ENCODE peak calls at places on chromosome 15, in seven cellular contexts. R is stomach; O is astrocyte; J is SJSA1; V is H9; M is thoracic aorta; I is naive thymus-derived CD4-positive, alpha-beta T cell. T is an unnamed sample. For H3K4me1, the result is how much of the 10 kb centered on the place peaks cover.

GRCh38 chr15:37900286-37901221 is 33.9 kb upstream of the TMCO5A start:
- DNase-seq in R (no peak), O (peak), J (peak), V (no peak), M (no peak), I (no peak), T (no peak)

GRCh38 chr15:84681822-84682221 is 23.8 kb upstream of the NMB start:
- DNase-seq in R (no peak), O (peak), J (no peak), V (no peak), M (no peak), I (no peak), T (no peak)

GRCh38 chr15:89998141-89998661 is 2.9 kb upstream of the ZNF710 start:
- DNase-seq in R (no peak), O (peak), J (peak), V (no peak), M (no peak), I (no peak), T (peak)

GRCh38 chr15:43410572-43411214 is 39.8 kb downstream of the TUBGCP4 start:
- DNase-seq in R (no peak), O (peak), J (no peak), V (no peak), M (no peak), I (no peak), T (no peak)

GRCh38 chr15:58864602-58865419 is 68.7 kb downstream of the SLTM start:
- DNase-seq in R (peak), O (no peak), J (no peak), V (peak), M (no peak), I (no peak), T (peak)

GRCh38 chr15:90708516-90708915 is 8.6 kb upstream of the BLM start:
- DNase-seq in R (no peak), O (no peak), J (no peak), V (no peak), M (no peak), I (no peak), T (no peak)

GRCh38 chr15:58551764-58552504 is 120.1 kb downstream of the LIPC start:
- DNase-seq in R (peak), O (peak), J (no peak), V (no peak), M (no peak), I (no peak), T (no peak)

GRCh38 chr15:34114739-34115138 is 12.9 kb downstream of the PGBD4 start:
- DNase-seq in R (no peak), O (no peak), J (no peak), V (no peak), M (no peak), I (no peak), T (no peak)

GRCh38 chr15:71629147-71629760 is 181.1 kb upstream of the NR2E3 start:
- DNase-seq in R (no peak), O (no peak), J (no peak), V (peak), M (no peak), I (no peak), T (no peak)

GRCh38 chr15:90873998-90874605 is 5.7 kb downstream of the FURIN start:
- DNase-seq in R (peak), O (no peak), J (no peak), V (peak), M (no peak), I (no peak), T (peak)

GRCh38 chr15:99508807-99509311 is 56.9 kb upstream of the MEF2A start:
- DNase-seq in R (no peak), O (no peak), J (no peak), V (no peak), M (no peak), I (no peak), T (no peak)
- H3K4me1 ChIP-seq in R (under half), O (under half), J (under half), V (under half), M (under half), I (under half), T (under half)

GRCh38 chr15:99121691-99122410 is 17.0 kb downstream of the SYNM start:
- DNase-seq in R (no peak), O (no peak), J (no peak), V (no peak), M (no peak), I (no peak), T (no peak)

GRCh38 chr15:99122831-99123705 is 18.2 kb downstream of the SYNM start:
- DNase-seq in R (no peak), O (no peak), J (no peak), V (no peak), M (no peak), I (no peak), T (no peak)

GRCh38 chr15:99118801-99119546 is 14.1 kb downstream of the SYNM start:
- DNase-seq in R (no peak), O (no peak), J (no peak), V (no peak), M (no peak), I (no peak), T (no peak)

GRCh38 chr15:99120050-99120777 is 15.3 kb downstream of the SYNM start:
- DNase-seq in R (no peak), O (no peak), J (no peak), V (no peak), M (no peak), I (no peak), T (no peak)

GRCh38 chr15:99121207-99121606 is 16.3 kb downstream of the SYNM start:
- DNase-seq in R (no peak), O (no peak), J (no peak), V (no peak), M (no peak), I (no peak), T (no peak)
- H3K4me1 ChIP-seq in R (half or more), O (under half), J (under half), V (under half), M (under half), I (under half), T (under half)

GRCh38 chr15:48456126-48456525 is 124.9 kb downstream of the DUT start:
- DNase-seq in R (no peak), O (no peak), J (no peak), V (no peak), M (no peak), I (no peak), T (no peak)

GRCh38 chr15:48463366-48463880 is 132.2 kb downstream of the DUT start:
- DNase-seq in R (no peak), O (no peak), J (no peak), V (no peak), M (no peak), I (no peak), T (no peak)

GRCh38 chr15:48462688-48463087 is 131.5 kb downstream of the DUT start:
- DNase-seq in R (no peak), O (no peak), J (no peak), V (no peak), M (no peak), I (no peak), T (no peak)

GRCh38 chr15:48459571-48460461 is 128.6 kb downstream of the DUT start:
- DNase-seq in R (no peak), O (peak), J (peak), V (no peak), M (no peak), I (no peak), T (no peak)

DNA sequence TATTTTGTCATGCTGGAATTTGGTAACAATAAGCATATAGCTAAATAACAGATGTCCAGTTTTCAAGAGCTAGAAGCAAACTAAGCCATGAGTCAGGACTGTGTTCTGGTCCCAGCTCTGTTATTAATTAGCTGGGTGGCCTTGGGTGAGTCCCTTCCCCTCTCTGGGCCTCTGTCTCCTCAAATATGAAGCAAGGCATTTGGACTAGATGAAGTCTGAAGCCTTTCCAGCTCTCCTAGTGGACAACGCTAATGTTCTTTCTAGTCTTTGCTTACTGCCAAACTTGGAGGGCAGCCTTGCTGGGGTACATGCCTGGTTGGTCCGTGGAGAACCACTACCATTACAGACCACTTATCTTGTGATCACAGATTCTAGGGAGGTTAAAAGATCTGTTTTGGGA is 127.6 kb downstream of the DUT start:
- DNase-seq in R (no peak), O (no peak), J (no peak), V (no peak), M (no peak), I (no peak), T (no peak)
- H3K4me1 ChIP-seq in R (under half), O (under half), J (under half), V (under half), M (under half), I (under half), T (under half)

GRCh38 chr15:32998979-32999677 is 195.4 kb downstream of the FMN1 start:
- DNase-seq in R (no peak), O (no peak), J (no peak), V (no peak), M (no peak), I (no peak), T (no peak)
- H3K4me1 ChIP-seq in R (under half), O (under half), J (under half), V (under half), M (under half), I (under half), T (under half)

GRCh38 chr15:29822100-29822684 is at the start of gene TJP1:
- DNase-seq in R (peak), O (peak), J (peak), V (peak), M (no peak), I (no peak), T (peak)
- H3K4me1 ChIP-seq in R (under half), O (under half), J (under half), V (under half), M (under half), I (under half), T (under half)

GRCh38 chr15:78175333-78175732 is 26.2 kb downstream of the IDH3A start:
- DNase-seq in R (no peak), O (no peak), J (no peak), V (no peak), M (no peak), I (no peak), T (no peak)

GRCh38 chr15:78174398-78174797 is 25.2 kb downstream of the IDH3A start:
- DNase-seq in R (no peak), O (no peak), J (no peak), V (no peak), M (no peak), I (no peak), T (no peak)

GRCh38 chr15:78170848-78171773 is 21.9 kb downstream of the IDH3A start:
- DNase-seq in R (no peak), O (no peak), J (no peak), V (no peak), M (no peak), I (no peak), T (peak)

GRCh38 chr15:78168591-78168990 is 19.4 kb downstream of the IDH3A start:
- DNase-seq in R (no peak), O (no peak), J (no peak), V (no peak), M (no peak), I (no peak), T (no peak)

GRCh38 chr15:78171864-78172472 is 22.8 kb downstream of the IDH3A start:
- DNase-seq in R (no peak), O (no peak), J (no peak), V (no peak), M (no peak), I (no peak), T (no peak)
- H3K4me1 ChIP-seq in R (under half), O (under half), J (under half), V (under half), M (under half), I (under half), T (under half)

GRCh38 chr15:68581725-68582124 is 2.9 kb downstream of the CORO2B start:
- DNase-seq in R (no peak), O (no peak), J (no peak), V (no peak), M (no peak), I (no peak), T (no peak)
- H3K4me1 ChIP-seq in R (under half), O (under half), J (under half), V (under half), M (under half), I (under half), T (under half)

DNA sequence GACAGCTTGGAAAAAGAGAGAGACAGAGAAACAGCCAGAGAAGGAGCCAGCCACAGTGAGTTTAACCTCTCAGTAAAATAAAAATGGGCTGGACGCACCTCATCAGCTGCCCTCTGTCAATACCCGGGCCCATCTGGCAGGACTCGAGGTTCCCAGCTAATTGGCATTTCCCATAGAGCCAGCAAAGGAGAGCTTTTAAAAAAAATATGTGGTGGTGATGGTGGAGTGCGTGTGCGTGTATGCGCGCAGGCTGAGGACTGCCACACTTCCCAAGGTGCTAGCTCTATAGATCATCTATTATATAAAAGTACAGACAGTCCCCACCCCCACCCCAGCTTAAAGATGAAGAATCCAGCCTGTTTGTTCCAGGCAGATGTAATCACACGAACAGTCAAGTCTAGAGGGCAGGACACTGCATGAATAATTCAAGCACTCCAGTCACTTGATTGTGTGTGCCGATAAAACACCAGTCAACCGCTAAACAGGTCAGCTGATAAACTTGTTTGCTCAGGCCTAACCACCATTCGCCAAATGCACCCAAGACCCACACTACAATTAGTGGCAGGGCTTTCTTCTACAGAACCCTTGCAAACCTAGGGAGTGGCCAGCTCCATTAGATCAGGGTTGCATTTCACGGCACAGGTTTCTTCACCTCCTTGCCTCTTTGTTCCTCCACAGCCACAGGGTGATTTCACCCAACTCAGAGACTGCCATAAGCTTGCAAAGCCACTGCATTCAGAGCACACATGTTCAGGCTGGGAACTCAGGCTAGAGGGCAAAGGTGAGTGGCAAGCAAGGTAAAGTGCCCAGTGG is 5.9 kb downstream of the TLE3 start:
- DNase-seq in R (peak), O (peak), J (no peak), V (no peak), M (no peak), I (no peak), T (no peak)
- H3K4me1 ChIP-seq in R (half or more), O (under half), J (under half), V (under half), M (under half), I (under half), T (half or more)

GRCh38 chr15:101113114-101114005 is 138.5 kb downstream of the CHSY1 start:
- DNase-seq in R (no peak), O (no peak), J (no peak), V (peak), M (no peak), I (no peak), T (no peak)
- H3K4me1 ChIP-seq in R (under half), O (under half), J (under half), V (under half), M (under half), I (under half), T (under half)

GRCh38 chr15:78937132-78937739 is 7.6 kb downstream of the CTSH start:
- DNase-seq in R (no peak), O (no peak), J (no peak), V (no peak), M (no peak), I (no peak), T (peak)
- H3K4me1 ChIP-seq in R (under half), O (under half), J (under half), V (under half), M (under half), I (under half), T (under half)